ENCODE peak calls at places on chromosomes 13 and 19, in six cellular contexts. Y, Q, U, R, O and W are unnamed samples.

GRCh38 chr13:40169476-40169875 is 497.0 kb downstream of the FOXO1 start:
- DNase-seq in Y (no peak), Q (no peak), U (no peak), R (no peak), O (no peak), W (peak)

GRCh38 chr13:30785146-30785845 is 50.0 kb downstream of the ALOX5AP start:
- DNase-seq in Y (no peak), Q (no peak), U (no peak), R (no peak), O (no peak), W (no peak)

GRCh38 chr13:114286808-114287207 is 5.4 kb downstream of the UPF3A start:
- DNase-seq in Y (no peak), Q (no peak), U (no peak), R (no peak), O (no peak), W (no peak)

GRCh38 chr13:41675306-41675705 is 218.0 kb downstream of the RGCC start:
- DNase-seq in Y (no peak), Q (no peak), U (no peak), R (no peak), O (no peak), W (peak)

GRCh38 chr19:48319647-48320537 is 5.5 kb upstream of the EMP3 start:
- DNase-seq in Y (peak), Q (peak), U (peak), R (peak), O (peak), W (peak)

GRCh38 chr19:10751109-10751972 is 33.5 kb downstream of the DNM2 start:
- DNase-seq in Y (no peak), Q (no peak), U (no peak), R (peak), O (no peak), W (no peak)

GRCh38 chr13:43072394-43072793 is 49.0 kb downstream of the DNAJC15 start:
- DNase-seq in Y (peak), Q (no peak), U (no peak), R (no peak), O (no peak), W (peak)

GRCh38 chr19:7862413-7862951 is 11.7 kb downstream of the PRR36 start:
- DNase-seq in Y (peak), Q (peak), U (peak), R (no peak), O (no peak), W (peak)

GRCh38 chr13:108070491-108070890 is 144.8 kb downstream of the LIG4 start:
- DNase-seq in Y (no peak), Q (no peak), U (no peak), R (no peak), O (no peak), W (no peak)

DNA sequence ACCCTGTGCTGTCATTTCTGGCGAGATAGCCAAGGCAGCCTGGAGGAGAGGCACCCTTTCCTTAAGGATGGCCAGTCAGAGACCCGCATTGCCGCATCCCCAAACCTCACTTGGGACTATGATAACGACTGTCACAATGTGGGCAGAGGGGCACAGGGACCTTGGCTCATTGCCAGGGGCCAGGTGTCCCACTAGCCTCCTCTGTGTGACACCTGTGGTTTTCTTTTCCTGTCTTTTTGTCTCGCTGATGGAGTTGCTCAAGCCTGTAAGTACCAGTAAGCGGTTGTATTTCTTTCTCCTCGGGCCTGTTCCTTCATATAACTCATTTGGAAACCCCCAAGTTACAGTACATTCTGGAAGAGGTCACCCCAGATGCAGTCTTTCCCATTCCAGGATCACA is 59.5 kb downstream of the TDRD12 start:
- DNase-seq in Y (no peak), Q (no peak), U (no peak), R (no peak), O (no peak), W (no peak)
- H3K4me3 ChIP-seq in Y (no peak), Q (no peak), U (no peak), R (no peak), O (no peak), W (no peak)

GRCh38 chr19:12721656-12722565 is 1.8 kb downstream of the TNPO2 start:
- DNase-seq in Y (peak), Q (peak), U (peak), R (peak), O (peak), W (peak)

GRCh38 chr19:12723383-12723642 is 419 bp downstream of the TNPO2 start:
- DNase-seq in Y (no peak), Q (no peak), U (no peak), R (no peak), O (no peak), W (peak)

GRCh38 chr19:12722566-12723382 is 958 bp downstream of the TNPO2 start:
- DNase-seq in Y (peak), Q (peak), U (peak), R (peak), O (peak), W (peak)

GRCh38 chr19:12720851-12721655 is 2.7 kb downstream of the TNPO2 start:
- DNase-seq in Y (peak), Q (no peak), U (no peak), R (no peak), O (peak), W (no peak)

DNA sequence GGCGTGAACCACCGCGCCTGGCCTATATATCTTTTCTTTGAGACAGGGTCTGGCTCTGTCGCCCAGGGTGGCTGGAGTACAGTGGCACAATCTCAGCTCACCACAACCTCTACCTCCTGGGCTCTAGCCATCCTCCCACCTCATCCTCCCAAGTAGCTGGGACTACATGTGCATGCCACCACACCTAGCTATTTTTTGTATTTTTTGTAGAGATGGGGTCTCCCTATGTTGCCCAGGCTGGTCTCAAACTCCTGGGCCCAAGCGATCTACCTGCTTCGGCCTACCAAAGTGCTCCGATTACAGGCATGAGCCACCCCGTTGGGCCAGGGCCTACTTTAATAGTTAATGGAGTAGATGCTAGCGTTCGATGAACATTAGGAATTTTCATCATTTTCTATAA is 3.4 kb downstream of the TNPO2 start:
- DNase-seq in Y (no peak), Q (no peak), U (no peak), R (no peak), O (no peak), W (no peak)
- H3K4me3 ChIP-seq in Y (peak), Q (no peak), U (peak), R (no peak), O (no peak), W (peak)

GRCh38 chr19:38826856-38827551 is 4.6 kb downstream of the ECH1 start:
- DNase-seq in Y (peak), Q (no peak), U (no peak), R (no peak), O (no peak), W (no peak)

GRCh38 chr19:38834104-38834490 is 2.5 kb upstream of the ECH1 start:
- DNase-seq in Y (no peak), Q (no peak), U (no peak), R (no peak), O (no peak), W (peak)

GRCh38 chr19:38830039-38830733 is 1.4 kb downstream of the ECH1 start:
- DNase-seq in Y (no peak), Q (no peak), U (no peak), R (no peak), O (no peak), W (peak)

GRCh38 chr19:38834590-38834989 is 3.0 kb upstream of the ECH1 start:
- DNase-seq in Y (peak), Q (no peak), U (no peak), R (no peak), O (no peak), W (no peak)

DNA sequence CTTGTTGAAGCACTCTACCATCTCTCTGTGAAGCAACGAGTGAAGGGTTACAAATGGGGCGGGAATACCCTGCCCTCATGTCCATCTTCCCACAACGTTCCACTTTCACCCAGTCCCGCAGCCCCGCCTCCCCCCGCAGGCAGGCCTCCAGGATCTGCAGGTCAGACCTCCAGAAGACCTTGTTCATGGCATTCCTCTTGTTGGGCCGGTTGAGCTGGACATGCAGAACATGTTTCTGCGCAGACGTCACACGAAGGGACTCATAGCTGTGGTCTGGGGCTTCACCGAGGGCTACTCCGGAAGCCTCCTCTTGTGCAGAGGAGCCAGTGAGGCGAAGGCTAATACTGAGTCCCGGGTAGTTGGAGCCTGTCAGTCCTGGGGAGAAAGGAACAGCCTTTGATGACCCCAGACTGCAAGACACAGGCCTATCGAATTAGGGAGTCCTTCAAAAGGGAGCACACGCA is 420 bp downstream of the ECH1 start:
- DNase-seq in Y (peak), Q (no peak), U (peak), R (no peak), O (peak), W (peak)
- H3K4me3 ChIP-seq in Y (peak), Q (peak), U (peak), R (peak), O (peak), W (peak)

GRCh38 chr13:75771818-75772217 is 135.7 kb downstream of the LMO7 start:
- DNase-seq in Y (no peak), Q (no peak), U (no peak), R (no peak), O (no peak), W (peak)
- H3K4me3 ChIP-seq in Y (no peak), Q (no peak), U (peak), R (no peak), O (no peak), W (no peak)

GRCh38 chr19:32676186-32676894 is 692 bp downstream of the RGS9BP start:
- DNase-seq in Y (peak), Q (peak), U (no peak), R (no peak), O (no peak), W (no peak)
- H3K4me3 ChIP-seq in Y (peak), Q (peak), U (peak), R (peak), O (no peak), W (peak)

GRCh38 chr19:510606-511100 is 3.4 kb downstream of the TPGS1 start:
- DNase-seq in Y (peak), Q (peak), U (peak), R (peak), O (peak), W (peak)
- H3K4me3 ChIP-seq in Y (peak), Q (no peak), U (no peak), R (peak), O (no peak), W (no peak)

DNA sequence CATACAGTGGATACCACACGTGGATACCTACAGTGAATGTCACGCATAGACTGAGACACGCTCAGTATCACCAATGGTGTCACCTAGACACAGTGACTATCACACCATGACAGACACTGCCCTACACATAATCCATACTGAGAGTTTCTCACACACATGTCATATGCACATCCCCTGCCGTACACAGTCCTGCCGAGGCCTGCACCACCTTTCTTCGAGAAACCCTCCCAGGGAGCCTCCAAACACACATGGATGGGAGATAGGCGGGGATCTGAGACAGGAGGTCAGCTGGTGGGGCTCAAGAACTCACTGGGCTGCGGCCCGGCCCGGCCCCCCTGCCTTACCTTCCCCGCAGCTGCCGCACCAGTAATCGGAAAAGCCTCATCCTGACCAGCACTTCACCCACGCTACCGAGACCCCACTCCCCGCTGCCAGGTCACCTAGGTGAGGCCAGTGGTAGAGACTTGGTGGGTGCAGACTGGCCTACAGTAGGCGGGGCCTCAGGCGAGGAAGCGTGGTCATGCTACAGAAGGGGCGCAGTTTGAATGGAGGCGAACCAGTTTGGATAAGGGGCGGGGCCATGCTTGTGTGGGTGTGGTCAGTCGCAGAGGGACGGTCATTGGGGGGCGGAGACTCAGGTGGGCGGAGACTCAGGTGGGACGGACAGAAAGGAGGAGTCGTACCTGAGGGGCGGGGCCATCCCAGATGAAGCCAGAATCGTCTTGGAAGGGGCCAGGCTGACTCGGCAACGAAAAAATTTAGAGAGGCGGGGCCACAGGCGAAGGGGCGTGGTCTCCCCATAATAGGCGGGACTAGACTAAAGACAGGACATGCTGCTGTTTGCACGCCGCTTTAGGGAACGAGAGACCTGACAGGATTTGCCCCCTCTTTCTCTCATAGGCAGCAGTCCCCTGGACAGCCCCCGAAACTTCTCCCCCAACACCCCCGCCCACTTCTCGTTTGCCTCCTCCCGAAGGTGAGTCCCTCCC is 2.1 kb downstream of the MAST1 start:
- DNase-seq in Y (no peak), Q (peak), U (peak), R (peak), O (no peak), W (peak)
- H3K4me3 ChIP-seq in Y (peak), Q (peak), U (peak), R (no peak), O (no peak), W (peak)

GRCh38 chr13:38980628-38981078 is 10.0 kb downstream of the STOML3 start:
- DNase-seq in Y (no peak), Q (peak), U (no peak), R (no peak), O (no peak), W (no peak)
- H3K4me3 ChIP-seq in Y (no peak), Q (no peak), U (no peak), R (no peak), O (no peak), W (no peak)

GRCh38 chr19:16391301-16392055 is 66.9 kb downstream of the KLF2 start:
- DNase-seq in Y (no peak), Q (no peak), U (no peak), R (no peak), O (no peak), W (no peak)
- H3K4me3 ChIP-seq in Y (no peak), Q (no peak), U (no peak), R (no peak), O (no peak), W (no peak)

GRCh38 chr19:54035215-54036178 is 28.2 kb downstream of the VSTM1 start:
- DNase-seq in Y (no peak), Q (peak), U (peak), R (no peak), O (no peak), W (peak)

GRCh38 chr19:54029930-54030490 is 33.7 kb downstream of the VSTM1 start:
- DNase-seq in Y (no peak), Q (peak), U (peak), R (no peak), O (no peak), W (peak)

GRCh38 chr19:54026656-54027055 is 35.2 kb downstream of the CACNG6 start:
- DNase-seq in Y (no peak), Q (no peak), U (no peak), R (no peak), O (no peak), W (no peak)

DNA sequence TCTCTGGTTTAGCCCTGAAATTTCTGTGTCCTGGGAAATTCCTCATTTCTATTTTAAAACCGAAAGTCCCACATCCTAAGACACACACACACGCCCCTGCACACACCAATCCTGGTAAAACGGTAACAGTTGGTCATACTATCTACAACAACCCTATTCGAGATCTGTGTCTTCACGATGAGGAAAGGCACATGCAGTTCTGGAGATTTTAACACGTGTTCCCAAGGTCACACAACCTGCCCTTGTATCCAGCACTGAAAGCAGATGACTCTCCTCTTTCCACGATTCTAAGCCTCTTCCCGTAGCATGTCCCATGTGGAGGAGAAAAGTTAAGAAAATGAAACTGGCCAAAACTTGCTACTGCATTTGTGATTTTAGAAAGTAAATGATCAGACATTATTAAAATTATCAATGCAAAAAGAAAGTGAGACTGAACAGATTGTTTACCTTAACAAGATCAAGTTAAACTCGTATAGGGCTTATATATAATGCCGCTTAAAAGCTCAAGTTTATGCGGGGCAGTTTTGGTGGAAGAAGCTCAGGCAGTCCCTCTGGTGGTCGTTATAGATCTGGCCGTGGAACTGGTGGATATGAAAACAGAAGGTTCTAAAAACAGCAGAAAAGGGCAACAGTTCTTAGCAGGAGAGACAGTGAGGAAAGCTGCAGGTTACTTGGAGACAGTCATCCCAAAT is 32.7 kb downstream of the VSTM1 start:
- DNase-seq in Y (no peak), Q (no peak), U (no peak), R (no peak), O (no peak), W (peak)
- H3K4me3 ChIP-seq in Y (no peak), Q (no peak), U (no peak), R (no peak), O (no peak), W (peak)